ENCODE peak calls at places on chromosomes 13 and 19, in eight cellular contexts. W is HCT116, K is tibial artery, F is tibial nerve, B is spleen, S is left ventricle myocardium inferior, L is OCI-LY7, Q is astrocyte. E is an unnamed sample. For H3K4me1, the result is how much of the 10 kb centered on the place peaks cover.

GRCh38 chr19:1616875-1617274 is 11.6 kb upstream of the UQCR11 start:
- DNase-seq in K (no peak), S (no peak), W (no peak), B (no peak), F (no peak), Q (no peak), L (peak), E (no peak)

GRCh38 chr19:8395621-8396082 is 5.5 kb downstream of the RAB11B start:
- DNase-seq in F (no peak), S (no peak), Q (no peak), L (no peak), W (no peak), K (no peak), B (no peak), E (no peak)

GRCh38 chr19:50358483-50359431 is 6.7 kb downstream of the NAPSA start:
- DNase-seq in F (no peak), Q (no peak), K (no peak), L (no peak), W (no peak), S (peak), B (peak), E (peak)

GRCh38 chr19:35291259-35291658 is 702 bp upstream of the MAG start:
- DNase-seq in W (no peak), F (no peak), L (peak), Q (no peak), K (no peak), S (no peak), B (no peak), E (no peak)

GRCh38 chr19:8342684-8343482 is at the start of gene KANK3:
- DNase-seq in K (peak), L (peak), S (peak), B (peak), W (peak), Q (peak), F (peak), E (peak)

GRCh38 chr19:31223805-31224534 is 125.3 kb downstream of the TSHZ3 start:
- DNase-seq in Q (peak), S (no peak), L (no peak), K (no peak), F (no peak), W (no peak), B (no peak), E (no peak)

GRCh38 chr13:73299787-73300186 is 241.0 kb downstream of the KLF5 start:
- DNase-seq in L (no peak), K (no peak), W (no peak), S (no peak), B (no peak), F (no peak), Q (peak), E (no peak)

GRCh38 chr19:49427855-49428546 is 2.8 kb downstream of the GFY start:
- DNase-seq in F (no peak), B (no peak), K (no peak), W (no peak), S (no peak), L (no peak), Q (no peak), E (no peak)

GRCh38 chr19:6260912-6261636 is 18.7 kb downstream of the MLLT1 start:
- DNase-seq in Q (no peak), W (no peak), B (no peak), K (no peak), F (no peak), S (no peak), L (peak), E (no peak)

GRCh38 chr13:35675651-35676050 is 199.2 kb upstream of the MAB21L1 start:
- DNase-seq in K (no peak), Q (no peak), B (no peak), F (no peak), W (no peak), L (no peak), S (no peak), E (no peak)

GRCh38 chr13:22800726-22801401 is 379.9 kb upstream of the SGCG start:
- DNase-seq in S (peak), W (no peak), F (peak), L (no peak), B (no peak), K (peak), Q (no peak), E (no peak)

GRCh38 chr19:30419581-30420180 is 47.5 kb downstream of the ZNF536 start:
- DNase-seq in W (no peak), Q (no peak), B (no peak), L (no peak), F (no peak), S (no peak), K (no peak), E (no peak)

GRCh38 chr19:31675187-31675913 is 326.1 kb upstream of the TSHZ3 start:
- DNase-seq in W (no peak), S (no peak), B (no peak), K (no peak), L (no peak), Q (peak), F (no peak), E (no peak)

GRCh38 chr19:5695649-5696195 is 5.6 kb downstream of the RPL36 start:
- DNase-seq in F (no peak), B (peak), S (no peak), Q (no peak), W (no peak), K (no peak), L (no peak), E (no peak)

GRCh38 chr19:49515767-49516166 is 3.3 kb downstream of the FCGRT start:
- DNase-seq in Q (no peak), B (peak), L (peak), K (peak), W (no peak), S (peak), F (no peak), E (peak)

GRCh38 chr13:84917252-84917878 is 881.9 kb downstream of the SLITRK6 start:
- DNase-seq in W (no peak), L (peak), F (no peak), K (no peak), Q (peak), B (no peak), S (no peak), E (no peak)

GRCh38 chr13:49517461-49517860 is 21.7 kb downstream of the PHF11 start:
- DNase-seq in W (no peak), S (no peak), Q (no peak), K (no peak), L (peak), F (no peak), B (no peak), E (no peak)

DNA sequence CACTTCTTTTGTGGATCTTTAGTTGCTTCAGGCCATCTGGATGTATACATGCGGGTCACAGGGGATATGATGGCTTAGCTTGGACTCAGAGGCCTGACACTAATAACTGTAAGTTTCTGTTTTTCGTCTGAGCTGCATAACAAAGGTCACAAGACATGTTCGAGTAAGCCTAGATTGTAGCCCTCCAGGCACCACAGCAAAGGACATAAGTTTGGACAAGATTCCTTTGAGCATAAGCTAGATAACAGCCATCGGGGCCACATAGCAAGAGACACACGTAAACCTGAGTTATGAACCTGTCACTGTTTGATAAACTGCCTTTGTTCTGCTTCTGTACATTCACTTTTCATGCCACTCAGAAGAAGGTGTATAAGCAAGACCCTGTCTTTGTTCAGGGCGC is 14.6 kb downstream of the IGFL3 start:
- DNase-seq in Q (no peak), L (no peak), K (no peak), B (no peak), S (no peak), F (no peak), W (no peak), E (no peak)
- H3K4me1 ChIP-seq in Q (under half), L (under half), K (under half), B (under half), S (under half), F (under half), W (under half), E (under half)

DNA sequence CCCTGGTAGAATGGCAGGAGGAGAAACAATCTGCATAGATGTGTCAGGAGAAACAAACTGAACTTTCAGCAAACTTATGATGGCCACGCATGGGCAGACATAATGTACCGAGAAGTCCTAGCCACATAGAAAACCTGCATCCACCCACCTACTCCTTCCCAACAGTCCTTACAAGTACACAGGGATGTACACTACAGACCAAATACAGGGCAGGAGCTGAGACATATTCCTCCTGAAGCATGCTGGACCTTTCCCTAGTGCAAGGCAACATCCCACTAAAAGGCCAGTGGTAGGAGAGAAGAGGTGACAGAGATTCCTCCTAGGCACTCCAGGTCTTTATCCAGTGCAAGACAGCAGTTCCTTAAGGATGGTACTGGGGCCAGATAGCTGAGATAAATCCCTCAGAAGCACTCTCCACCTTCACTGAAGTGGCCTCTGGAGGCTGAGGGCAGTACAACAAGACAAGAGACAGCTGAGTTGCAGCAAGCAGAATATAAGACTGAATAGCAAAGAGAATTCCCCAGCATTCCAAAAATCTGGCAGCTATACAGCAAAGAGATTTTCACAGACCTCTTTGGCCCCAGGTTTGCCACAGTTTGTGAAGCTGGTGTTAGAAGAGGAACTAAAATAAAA is 18.3 kb downstream of the VWA8 start:
- DNase-seq in W (no peak), B (no peak), K (no peak), Q (peak), S (no peak), L (peak), F (no peak), E (no peak)
- TF ChIP-seq CTCF in W (no peak), B (no peak), K (no peak), Q (peak), S (peak), L (peak), F (peak), E (no peak)

GRCh38 chr19:56116606-56117005 is 4.5 kb downstream of the ZNF787 start:
- DNase-seq in Q (no peak), S (no peak), B (no peak), K (no peak), F (no peak), W (no peak), L (no peak), E (no peak)
- H3K4me1 ChIP-seq in Q (under half), S (half or more), B (half or more), K (half or more), F (half or more), W (under half), L (under half), E (half or more)

GRCh38 chr19:47608908-47609879 is at the start of gene BICRA:
- DNase-seq in S (peak), L (peak), F (peak), Q (peak), B (peak), K (peak), W (no peak), E (peak)

GRCh38 chr19:47607564-47608073 is 1.3 kb upstream of the BICRA start:
- DNase-seq in F (no peak), W (no peak), Q (no peak), S (no peak), K (no peak), L (no peak), B (no peak), E (no peak)

GRCh38 chr19:47610546-47610894 is 1.6 kb downstream of the BICRA start:
- DNase-seq in K (no peak), S (no peak), Q (no peak), F (no peak), B (no peak), L (no peak), W (no peak), E (no peak)

GRCh38 chr19:47609885-47610545 is 1.1 kb downstream of the BICRA start:
- DNase-seq in S (peak), W (no peak), Q (peak), K (peak), B (peak), F (no peak), L (peak), E (peak)

DNA sequence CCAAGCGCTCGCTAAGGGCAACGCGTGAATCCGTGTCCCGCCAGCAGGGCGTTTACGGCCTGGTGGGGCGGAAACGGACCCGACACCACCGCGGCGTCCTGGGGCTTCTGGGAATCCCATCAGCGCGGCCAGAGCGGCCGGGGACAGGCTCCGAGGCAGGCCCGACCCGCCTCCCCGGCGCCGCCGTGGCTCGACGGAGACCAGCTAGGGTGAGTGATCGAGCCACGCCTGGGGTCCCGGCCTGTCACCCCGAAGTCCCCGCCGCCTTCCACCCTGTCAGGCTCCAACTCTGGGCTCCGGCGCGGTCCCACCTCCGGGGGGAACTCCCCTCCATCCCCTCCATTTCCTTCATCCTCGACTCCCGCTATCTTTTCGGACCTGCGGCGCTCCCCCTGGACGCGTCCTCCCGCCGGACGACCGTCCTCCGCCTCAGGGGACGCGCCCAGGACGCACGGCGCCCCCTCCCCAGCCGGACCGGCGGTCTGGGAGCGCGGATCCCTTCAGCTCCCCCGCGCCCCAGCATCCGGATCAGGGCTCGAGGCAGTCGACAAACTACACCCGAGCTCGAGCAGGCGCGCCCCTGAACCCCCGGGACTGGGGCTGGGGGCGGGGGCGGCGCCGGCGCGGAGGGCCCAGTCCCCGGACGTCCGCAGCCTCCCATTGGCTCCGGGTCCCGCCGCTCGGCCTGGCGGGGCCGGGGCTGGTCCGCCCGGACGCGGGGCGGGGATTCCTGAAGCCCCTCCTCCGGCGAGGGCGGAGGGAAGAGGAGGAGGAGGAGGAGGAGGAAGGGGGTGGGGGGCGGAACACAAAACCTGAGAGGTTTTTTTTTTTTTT is 643 bp upstream of the BICRA start:
- DNase-seq in S (peak), L (peak), F (peak), K (peak), W (peak), Q (peak), B (peak), E (peak)
- TF ChIP-seq CTCF in S (peak), L (no peak), F (no peak), K (peak), W (no peak), Q (no peak), B (no peak), E (peak)

GRCh38 chr19:40598918-40599307 is 2.3 kb upstream of the LTBP4 start:
- DNase-seq in W (no peak), F (no peak), K (no peak), L (no peak), B (no peak), Q (no peak), S (no peak), E (no peak)

GRCh38 chr19:40601061-40601973 is at the start of gene LTBP4:
- DNase-seq in L (no peak), Q (no peak), F (no peak), B (peak), S (peak), K (peak), W (no peak), E (peak)

GRCh38 chr19:40598121-40598917 is 2.9 kb upstream of the LTBP4 start:
- DNase-seq in Q (peak), W (peak), B (peak), F (peak), S (peak), L (peak), K (peak), E (peak)

GRCh38 chr19:40600086-40600917 is 867 bp upstream of the LTBP4 start:
- DNase-seq in Q (no peak), K (peak), S (peak), W (no peak), L (no peak), B (no peak), F (no peak), E (no peak)

GRCh38 chr19:40599331-40600085 is 1.7 kb upstream of the LTBP4 start:
- DNase-seq in S (no peak), F (no peak), K (peak), L (no peak), W (no peak), Q (no peak), B (no peak), E (no peak)
- H3K4me1 ChIP-seq in S (half or more), F (half or more), K (half or more), L (half or more), W (under half), Q (under half), B (half or more), E (under half)

GRCh38 chr19:40806385-40807146 is 7.6 kb downstream of the EGLN2 start:
- DNase-seq in L (peak), K (peak), W (peak), S (peak), Q (peak), B (peak), F (peak), E (peak)
- TF ChIP-seq CTCF in L (peak), K (peak), W (peak), S (peak), Q (peak), B (peak), F (peak), E (peak)

GRCh38 chr13:48234652-48235099 is 1.7 kb downstream of the ITM2B start:
- DNase-seq in F (no peak), W (no peak), K (no peak), Q (no peak), B (no peak), S (no peak), L (no peak), E (no peak)
- H3K4me1 ChIP-seq in F (half or more), W (under half), K (under half), Q (under half), B (half or more), S (half or more), L (under half), E (half or more)

DNA sequence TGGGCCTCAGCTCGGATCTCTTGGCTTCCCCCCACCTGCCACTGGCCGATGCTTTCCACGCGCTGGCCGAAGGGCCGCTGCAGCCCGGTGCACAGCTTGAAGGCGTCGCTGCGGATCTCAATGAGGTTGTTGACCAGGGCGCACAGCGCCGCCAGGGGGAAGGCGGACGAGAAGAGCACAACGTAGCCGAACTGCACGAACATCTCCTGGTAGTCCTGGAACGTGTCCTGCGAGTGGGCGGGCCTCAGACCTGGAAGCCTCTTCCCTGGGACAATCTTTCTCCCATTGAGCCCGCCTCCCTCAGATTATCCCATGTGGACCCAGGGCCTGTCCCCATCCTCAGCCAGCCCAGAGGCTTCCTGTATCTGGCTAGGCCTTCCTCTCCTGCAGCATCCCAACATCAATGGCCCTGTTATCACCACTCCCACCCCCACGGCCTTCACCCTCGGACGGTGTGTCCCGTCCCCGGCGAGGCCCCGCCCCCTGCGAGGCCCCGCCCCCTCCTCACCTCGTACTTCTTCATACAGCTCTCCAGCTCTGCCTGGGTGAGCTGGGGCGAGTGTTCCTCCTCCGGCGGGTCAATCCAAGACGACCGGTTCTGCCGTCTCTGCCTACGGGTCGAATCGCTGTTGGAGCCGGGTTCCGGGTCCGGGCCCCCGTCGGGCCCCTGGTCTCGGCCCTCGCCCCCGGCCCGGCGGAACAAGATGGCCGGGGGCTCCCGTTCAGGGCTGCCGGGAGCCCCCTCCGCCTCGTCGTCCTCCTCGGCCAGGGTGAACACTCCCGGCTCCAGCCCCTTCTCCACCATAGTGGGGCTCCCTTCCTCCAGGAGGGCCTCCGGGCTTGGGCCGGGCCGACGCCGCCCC is 6.8 kb downstream of the ANO8 start:
- DNase-seq in W (peak), Q (no peak), L (no peak), S (no peak), B (peak), F (no peak), K (no peak), E (peak)
- TF ChIP-seq CTCF in W (no peak), Q (no peak), L (no peak), S (no peak), B (no peak), F (no peak), K (no peak), E (no peak)

DNA sequence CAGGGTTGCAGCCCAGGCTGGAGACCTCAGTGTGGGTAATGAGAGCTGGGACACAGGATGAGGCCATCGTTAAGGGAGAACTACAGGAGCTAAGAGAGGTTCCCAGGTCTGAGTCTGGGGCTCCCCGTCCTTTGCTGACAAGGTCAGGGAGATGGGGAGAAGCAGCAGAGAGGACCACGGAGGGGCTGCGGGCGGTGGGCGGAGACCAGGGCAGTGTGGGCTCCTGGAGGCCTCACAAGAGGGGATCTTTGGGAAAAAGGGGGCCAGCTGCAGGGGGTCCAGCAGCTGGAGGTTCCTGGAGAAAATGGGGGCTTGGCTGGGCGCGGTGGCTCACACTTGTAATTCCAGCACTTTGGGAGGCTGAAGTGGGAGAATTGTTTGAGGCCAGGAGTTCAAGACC is 16.0 kb downstream of the RFX1 start:
- DNase-seq in Q (no peak), F (no peak), K (no peak), B (no peak), L (no peak), S (no peak), W (no peak), E (no peak)
- H3K4me1 ChIP-seq in Q (under half), F (under half), K (under half), B (under half), L (under half), S (under half), W (under half), E (under half)

DNA sequence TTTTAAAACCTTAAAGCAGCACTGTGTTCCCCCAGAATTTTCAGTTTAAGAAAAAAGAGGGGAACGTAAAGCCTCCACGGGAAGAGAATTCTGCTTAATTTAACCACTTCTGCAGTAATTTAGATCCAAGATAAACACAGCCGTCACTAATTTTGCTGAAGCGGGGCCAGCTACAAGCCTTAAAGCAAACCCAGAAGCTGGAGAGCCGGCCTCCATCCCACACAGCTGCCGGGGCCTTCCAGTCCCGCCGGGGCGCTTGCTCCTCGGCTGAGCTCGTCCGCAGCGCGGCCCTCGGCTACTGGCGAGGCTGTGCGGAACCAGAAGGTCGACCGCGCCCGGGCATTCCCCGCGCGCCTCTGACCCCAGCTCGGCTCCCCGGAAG is 967 bp downstream of the ANKRD10 start:
- DNase-seq in Q (peak), B (no peak), K (no peak), S (no peak), W (no peak), F (no peak), L (peak), E (no peak)
- TF ChIP-seq CTCF in Q (no peak), B (no peak), K (no peak), S (no peak), W (no peak), F (no peak), L (no peak), E (no peak)

E was measured in Peyer's patch.